ENCODE peak calls at places on chromosomes 3 and 15, in eight cellular contexts. One of them, this sample, is unnamed.

GRCh38 chr3:190446492-190447301 is 3.0 kb downstream of the TMEM207 start:
- DNase-seq in AG04450: no peak
- DNase-seq in lung: no peak
- DNase-seq in fibroblast of pulmonary artery: no peak
- DNase-seq in GM06990: no peak
- DNase-seq in GM12865: no peak
- DNase-seq in A549: no peak
- DNase-seq in fibroblast of lung: peak; percentile 10
- DNase-seq in this sample: no peak

GRCh38 chr3:133887075-133887950 is 8.4 kb downstream of the RAB6B start:
- DNase-seq in AG04450: no peak
- DNase-seq in lung: peak; percentile 13
- DNase-seq in fibroblast of pulmonary artery: no peak
- DNase-seq in GM06990: no peak
- DNase-seq in GM12865: no peak
- DNase-seq in A549: no peak
- DNase-seq in fibroblast of lung: no peak
- DNase-seq in this sample: no peak

GRCh38 chr3:155744091-155744625 is 713 bp downstream of the PLCH1 start:
- DNase-seq in AG04450: no peak
- DNase-seq in lung: peak; percentile 74
- DNase-seq in fibroblast of pulmonary artery: peak; percentile 29
- DNase-seq in GM06990: peak; percentile 34
- DNase-seq in GM12865: peak; percentile 31
- DNase-seq in A549: peak; percentile 69
- DNase-seq in fibroblast of lung: no peak
- DNase-seq in this sample: no peak

GRCh38 chr3:16849240-16849639 is 35.5 kb upstream of the PLCL2 start:
- DNase-seq in AG04450: no peak
- DNase-seq in lung: peak; percentile 50
- DNase-seq in fibroblast of pulmonary artery: peak; percentile 32
- DNase-seq in GM06990: peak; percentile 24
- DNase-seq in GM12865: peak; percentile 83
- DNase-seq in A549: no peak
- DNase-seq in fibroblast of lung: peak; percentile 75
- DNase-seq in this sample: no peak

GRCh38 chr3:81684739-81685395 is 76.6 kb downstream of the GBE1 start:
- DNase-seq in AG04450: no peak
- DNase-seq in lung: no peak
- DNase-seq in fibroblast of pulmonary artery: peak; percentile 30
- DNase-seq in GM06990: no peak
- DNase-seq in GM12865: no peak
- DNase-seq in A549: peak; percentile 38
- DNase-seq in fibroblast of lung: peak; percentile 47
- DNase-seq in this sample: peak; percentile 1

GRCh38 chr3:6799264-6799915 is 61.5 kb upstream of the GRM7 start:
- DNase-seq in AG04450: no peak
- DNase-seq in lung: peak; percentile 39
- DNase-seq in fibroblast of pulmonary artery: peak; percentile 6
- DNase-seq in GM06990: no peak
- DNase-seq in GM12865: peak; percentile 78
- DNase-seq in A549: peak; percentile 41
- DNase-seq in fibroblast of lung: peak; percentile 15
- DNase-seq in this sample: no peak

GRCh38 chr3:50028336-50028735 is 60.4 kb upstream of the RBM5 start:
- DNase-seq in AG04450: no peak
- DNase-seq in lung: no peak
- DNase-seq in fibroblast of pulmonary artery: peak; percentile 50
- DNase-seq in GM06990: no peak
- DNase-seq in GM12865: no peak
- DNase-seq in A549: no peak
- DNase-seq in fibroblast of lung: peak; percentile 96
- DNase-seq in this sample: no peak

GRCh38 chr3:185549111-185549510 is 3.3 kb downstream of the LIPH start:
- DNase-seq in AG04450: peak; percentile 88
- DNase-seq in lung: peak; percentile 72
- DNase-seq in fibroblast of pulmonary artery: peak; percentile 99
- DNase-seq in GM06990: no peak
- DNase-seq in GM12865: peak; percentile 35
- DNase-seq in A549: peak; percentile 83
- DNase-seq in fibroblast of lung: peak; percentile 98
- DNase-seq in this sample: peak; percentile 91

GRCh38 chr3:82736696-82737277 is 975.3 kb upstream of the GBE1 start:
- DNase-seq in AG04450: no peak
- DNase-seq in lung: no peak
- DNase-seq in fibroblast of pulmonary artery: no peak
- DNase-seq in GM06990: no peak
- DNase-seq in GM12865: no peak
- DNase-seq in A549: no peak
- DNase-seq in fibroblast of lung: no peak
- DNase-seq in this sample: no peak

GRCh38 chr3:191775451-191776233 is 314.7 kb downstream of the PYDC2 start:
- DNase-seq in AG04450: no peak
- DNase-seq in lung: no peak
- DNase-seq in fibroblast of pulmonary artery: no peak
- DNase-seq in GM06990: no peak
- DNase-seq in GM12865: no peak
- DNase-seq in A549: peak; percentile 20
- DNase-seq in fibroblast of lung: peak; percentile 82
- DNase-seq in this sample: no peak

GRCh38 chr3:12198301-12198700 is 39.6 kb upstream of the TIMP4 start:
- DNase-seq in AG04450: no peak
- DNase-seq in lung: no peak
- DNase-seq in fibroblast of pulmonary artery: peak; percentile 81
- DNase-seq in GM06990: no peak
- DNase-seq in GM12865: no peak
- DNase-seq in A549: peak; percentile 30
- DNase-seq in fibroblast of lung: peak; percentile 66
- DNase-seq in this sample: no peak

GRCh38 chr3:170848294-170848917 is 21.6 kb downstream of the RPL22L1 start:
- DNase-seq in AG04450: no peak
- DNase-seq in lung: no peak
- DNase-seq in fibroblast of pulmonary artery: peak; percentile 55
- DNase-seq in GM06990: no peak
- DNase-seq in GM12865: no peak
- DNase-seq in A549: no peak
- DNase-seq in fibroblast of lung: peak; percentile 30
- DNase-seq in this sample: no peak

GRCh38 chr3:30628931-30629590 is 22.7 kb downstream of the TGFBR2 start:
- DNase-seq in AG04450: no peak
- DNase-seq in lung: no peak
- DNase-seq in fibroblast of pulmonary artery: peak; percentile 53
- DNase-seq in GM06990: no peak
- DNase-seq in GM12865: no peak
- DNase-seq in A549: peak; percentile 34
- DNase-seq in fibroblast of lung: no peak
- DNase-seq in this sample: no peak

GRCh38 chr15:101024111-101024695 is 105.0 kb downstream of the LRRK1 start:
- DNase-seq in AG04450: peak; percentile 84
- DNase-seq in lung: peak; percentile 28
- DNase-seq in fibroblast of pulmonary artery: peak; percentile 83
- DNase-seq in GM06990: no peak
- DNase-seq in GM12865: no peak
- DNase-seq in A549: no peak
- DNase-seq in fibroblast of lung: peak; percentile 84
- DNase-seq in this sample: no peak

GRCh38 chr3:134312072-134312872 is 61.6 kb upstream of the RYK start:
- DNase-seq in AG04450: no peak
- DNase-seq in lung: peak; percentile 86
- DNase-seq in fibroblast of pulmonary artery: no peak
- DNase-seq in GM06990: peak; percentile 29
- DNase-seq in GM12865: peak; percentile 37
- DNase-seq in A549: no peak
- DNase-seq in fibroblast of lung: peak; percentile 89
- DNase-seq in this sample: no peak

GRCh38 chr3:81958967-81959625 is 197.7 kb upstream of the GBE1 start:
- DNase-seq in AG04450: no peak
- DNase-seq in lung: no peak
- DNase-seq in fibroblast of pulmonary artery: no peak
- DNase-seq in GM06990: no peak
- DNase-seq in GM12865: no peak
- DNase-seq in A549: no peak
- DNase-seq in fibroblast of lung: peak; percentile 50
- DNase-seq in this sample: peak; percentile 86

GRCh38 chr3:160038862-160039562 is 50.4 kb downstream of the IL12A start:
- DNase-seq in AG04450: no peak
- DNase-seq in lung: peak; percentile 43
- DNase-seq in fibroblast of pulmonary artery: no peak
- DNase-seq in GM06990: peak; percentile 31
- DNase-seq in GM12865: no peak
- DNase-seq in A549: no peak
- DNase-seq in fibroblast of lung: peak; percentile 38
- DNase-seq in this sample: no peak

GRCh38 chr15:95298729-95299128 is 1031.8 kb upstream of the NR2F2 start:
- DNase-seq in AG04450: no peak
- DNase-seq in lung: no peak
- DNase-seq in fibroblast of pulmonary artery: no peak
- DNase-seq in GM06990: peak; percentile 24
- DNase-seq in GM12865: no peak
- DNase-seq in A549: no peak
- DNase-seq in fibroblast of lung: no peak
- DNase-seq in this sample: no peak

GRCh38 chr3:194315088-194315964 is 35.8 kb downstream of the CPN2 start:
- DNase-seq in AG04450: no peak
- DNase-seq in lung: peak; percentile 83
- DNase-seq in fibroblast of pulmonary artery: peak; percentile 87
- DNase-seq in GM06990: peak; percentile 91
- DNase-seq in GM12865: peak; percentile 83
- DNase-seq in A549: peak; percentile 86
- DNase-seq in fibroblast of lung: peak; percentile 86
- DNase-seq in this sample: no peak

GRCh38 chr3:52277071-52277964 is 1.1 kb downstream of the WDR82 start:
- DNase-seq in AG04450: peak; percentile 29
- DNase-seq in lung: peak; percentile 82
- DNase-seq in fibroblast of pulmonary artery: peak; percentile 74
- DNase-seq in GM06990: peak; percentile 80
- DNase-seq in GM12865: peak; percentile 84
- DNase-seq in A549: peak; percentile 34
- DNase-seq in fibroblast of lung: peak; percentile 61
- DNase-seq in this sample: peak; percentile 26

GRCh38 chr3:72338942-72339749 is 509.1 kb downstream of the SHQ1 start:
- DNase-seq in AG04450: peak; percentile 82
- DNase-seq in lung: peak; percentile 50
- DNase-seq in fibroblast of pulmonary artery: peak; percentile 94
- DNase-seq in GM06990: no peak
- DNase-seq in GM12865: peak; percentile 47
- DNase-seq in A549: peak; percentile 85
- DNase-seq in fibroblast of lung: peak; percentile 98
- DNase-seq in this sample: peak; percentile 80

GRCh38 chr3:107412376-107412775 is 35.1 kb downstream of the CCDC54 start:
- DNase-seq in AG04450: no peak
- DNase-seq in lung: no peak
- DNase-seq in fibroblast of pulmonary artery: peak; percentile 10
- DNase-seq in GM06990: no peak
- DNase-seq in GM12865: no peak
- DNase-seq in A549: no peak
- DNase-seq in fibroblast of lung: peak; percentile 46
- DNase-seq in this sample: no peak

GRCh38 chr3:50815844-50816243 is 141.1 kb downstream of the DOCK3 start:
- DNase-seq in AG04450: no peak
- DNase-seq in lung: no peak
- DNase-seq in fibroblast of pulmonary artery: no peak
- DNase-seq in GM06990: no peak
- DNase-seq in GM12865: no peak
- DNase-seq in A549: no peak
- DNase-seq in fibroblast of lung: peak; percentile 1
- DNase-seq in this sample: no peak

GRCh38 chr15:85443593-85444328 is 63.4 kb downstream of the AKAP13 start:
- DNase-seq in AG04450: no peak
- DNase-seq in lung: no peak
- DNase-seq in fibroblast of pulmonary artery: peak; percentile 65
- DNase-seq in GM06990: no peak
- DNase-seq in GM12865: peak; percentile 87
- DNase-seq in A549: peak; percentile 82
- DNase-seq in fibroblast of lung: peak; percentile 65
- DNase-seq in this sample: no peak

GRCh38 chr3:45606991-45607712 is 12.6 kb downstream of the LIMD1 start:
- DNase-seq in AG04450: no peak
- DNase-seq in lung: no peak
- DNase-seq in fibroblast of pulmonary artery: no peak
- DNase-seq in GM06990: no peak
- DNase-seq in GM12865: no peak
- DNase-seq in A549: no peak
- DNase-seq in fibroblast of lung: peak; percentile 30
- DNase-seq in this sample: no peak

GRCh38 chr15:49282366-49282765 is 112.3 kb downstream of the GALK2 start:
- DNase-seq in AG04450: peak; percentile 79
- DNase-seq in lung: no peak
- DNase-seq in fibroblast of pulmonary artery: peak; percentile 71
- DNase-seq in GM06990: no peak
- DNase-seq in GM12865: no peak
- DNase-seq in A549: no peak
- DNase-seq in fibroblast of lung: peak; percentile 98
- DNase-seq in this sample: no peak

GRCh38 chr15:33985751-33986150 is 17.5 kb downstream of the CHRM5 start:
- DNase-seq in AG04450: no peak
- DNase-seq in lung: no peak
- DNase-seq in fibroblast of pulmonary artery: peak; percentile 18
- DNase-seq in GM06990: no peak
- DNase-seq in GM12865: no peak
- DNase-seq in A549: no peak
- DNase-seq in fibroblast of lung: peak; percentile 50
- DNase-seq in this sample: no peak

GRCh38 chr3:94004301-94004910 is 24.0 kb downstream of the STX19 start:
- DNase-seq in AG04450: peak; percentile 53
- DNase-seq in lung: no peak
- DNase-seq in fibroblast of pulmonary artery: peak; percentile 87
- DNase-seq in GM06990: no peak
- DNase-seq in GM12865: peak; percentile 76
- DNase-seq in A549: peak; percentile 62
- DNase-seq in fibroblast of lung: peak; percentile 70
- DNase-seq in this sample: peak; percentile 56
- H3K4me3 ChIP-seq in AG04450: peak overlapping the region; percentile 41
- H3K4me3 ChIP-seq in lung: no peak overlapping the region
- H3K4me3 ChIP-seq in fibroblast of pulmonary artery: peak overlapping the region; percentile 42
- H3K4me3 ChIP-seq in GM06990: peak overlapping the region; percentile 29
- H3K4me3 ChIP-seq in GM12865: peak overlapping the region; percentile 36
- H3K4me3 ChIP-seq in A549: no peak overlapping the region
- H3K4me3 ChIP-seq in fibroblast of lung: peak overlapping the region; percentile 57
- H3K4me3 ChIP-seq in this sample: no peak overlapping the region

GRCh38 chr3:38137615-38138346 is 680 bp upstream of the MYD88 start:
- DNase-seq in AG04450: no peak
- DNase-seq in lung: peak; percentile 29
- DNase-seq in fibroblast of pulmonary artery: no peak
- DNase-seq in GM06990: no peak
- DNase-seq in GM12865: peak; percentile 63
- DNase-seq in A549: no peak
- DNase-seq in fibroblast of lung: peak; percentile 5
- DNase-seq in this sample: no peak
- TF ChIP-seq CTCF in AG04450: no peak
- TF ChIP-seq CTCF in lung: no peak
- TF ChIP-seq CTCF in fibroblast of pulmonary artery: no peak
- TF ChIP-seq CTCF in GM06990: no peak
- TF ChIP-seq CTCF in GM12865: no peak
- TF ChIP-seq CTCF in A549: no peak
- TF ChIP-seq CTCF in fibroblast of lung: no peak
- TF ChIP-seq CTCF in this sample: peak; percentile 4

GRCh38 chr15:42919308-42919707 is 1.3 kb downstream of the TTBK2 start:
- DNase-seq in AG04450: no peak
- DNase-seq in lung: no peak
- DNase-seq in fibroblast of pulmonary artery: peak; percentile 24
- DNase-seq in GM06990: no peak
- DNase-seq in GM12865: peak; percentile 12
- DNase-seq in A549: no peak
- DNase-seq in fibroblast of lung: no peak
- DNase-seq in this sample: no peak
- H3K4me3 ChIP-seq in AG04450: peak overlapping the region; percentile 76
- H3K4me3 ChIP-seq in lung: no peak overlapping the region
- H3K4me3 ChIP-seq in fibroblast of pulmonary artery: peak overlapping the region; percentile 84
- H3K4me3 ChIP-seq in GM06990: peak overlapping the region; percentile 73
- H3K4me3 ChIP-seq in GM12865: peak overlapping the region; percentile 92
- H3K4me3 ChIP-seq in A549: peak overlapping the region; percentile 90
- H3K4me3 ChIP-seq in fibroblast of lung: peak overlapping the region; percentile 84
- H3K4me3 ChIP-seq in this sample: peak overlapping the region; percentile 74

GRCh38 chr15:28983432-28984311 is 97.9 kb downstream of the APBA2 start:
- DNase-seq in AG04450: no peak
- DNase-seq in lung: no peak
- DNase-seq in fibroblast of pulmonary artery: no peak
- DNase-seq in GM06990: no peak
- DNase-seq in GM12865: no peak
- DNase-seq in A549: no peak
- DNase-seq in fibroblast of lung: no peak
- DNase-seq in this sample: no peak
- TF ChIP-seq CTCF in AG04450: no peak
- TF ChIP-seq CTCF in lung: no peak
- TF ChIP-seq CTCF in fibroblast of pulmonary artery: no peak
- TF ChIP-seq CTCF in GM06990: no peak
- TF ChIP-seq CTCF in GM12865: peak; percentile 22
- TF ChIP-seq CTCF in A549: no peak
- TF ChIP-seq CTCF in fibroblast of lung: no peak
- TF ChIP-seq CTCF in this sample: peak; percentile 12